ENCODE peak calls at places on chromosome 13, in eight cellular contexts. One of them, this sample, is unnamed. For H3K4me1, the result is how much of the 10 kb centered on the place peaks cover.

GRCh38 chr13:107185889-107186288 is 618.0 kb upstream of the ARGLU1 start:
- DNase-seq in prostate gland: no peak
- DNase-seq in uterus: no peak
- DNase-seq in IMR-90: peak
- DNase-seq in suprapubic skin: no peak
- DNase-seq in heart left ventricle: no peak
- DNase-seq in A549: no peak
- DNase-seq in upper lobe of left lung: no peak
- DNase-seq in this sample: no peak

GRCh38 chr13:36750046-36750445 is 69.0 kb upstream of the RFXAP start:
- DNase-seq in suprapubic skin: no peak
- DNase-seq in upper lobe of left lung: no peak
- DNase-seq in heart left ventricle: no peak
- DNase-seq in prostate gland: no peak
- DNase-seq in A549: no peak
- DNase-seq in IMR-90: no peak
- DNase-seq in uterus: no peak
- DNase-seq in this sample: no peak

GRCh38 chr13:75417006-75417384 is 65.0 kb downstream of the TBC1D4 start:
- DNase-seq in A549: no peak
- DNase-seq in heart left ventricle: no peak
- DNase-seq in IMR-90: no peak
- DNase-seq in prostate gland: no peak
- DNase-seq in suprapubic skin: no peak
- DNase-seq in upper lobe of left lung: no peak
- DNase-seq in uterus: no peak
- DNase-seq in this sample: no peak

GRCh38 chr13:95533545-95534135 is 18.9 kb upstream of the CLDN10 start:
- DNase-seq in upper lobe of left lung: no peak
- DNase-seq in IMR-90: no peak
- DNase-seq in suprapubic skin: no peak
- DNase-seq in uterus: no peak
- DNase-seq in heart left ventricle: no peak
- DNase-seq in prostate gland: no peak
- DNase-seq in A549: no peak
- DNase-seq in this sample: no peak

GRCh38 chr13:33164331-33164730 is 121.2 kb downstream of the STARD13 start:
- DNase-seq in upper lobe of left lung: no peak
- DNase-seq in prostate gland: no peak
- DNase-seq in suprapubic skin: no peak
- DNase-seq in uterus: no peak
- DNase-seq in IMR-90: no peak
- DNase-seq in A549: no peak
- DNase-seq in heart left ventricle: no peak
- DNase-seq in this sample: no peak

GRCh38 chr13:104450006-104450405 is 1383.8 kb upstream of the SLC10A2 start:
- DNase-seq in heart left ventricle: no peak
- DNase-seq in prostate gland: no peak
- DNase-seq in A549: no peak
- DNase-seq in suprapubic skin: no peak
- DNase-seq in upper lobe of left lung: no peak
- DNase-seq in uterus: no peak
- DNase-seq in IMR-90: no peak
- DNase-seq in this sample: no peak

GRCh38 chr13:25727250-25727649 is 324.6 kb downstream of the SHISA2 start:
- DNase-seq in upper lobe of left lung: no peak
- DNase-seq in IMR-90: no peak
- DNase-seq in A549: no peak
- DNase-seq in heart left ventricle: no peak
- DNase-seq in prostate gland: peak
- DNase-seq in uterus: no peak
- DNase-seq in suprapubic skin: no peak
- DNase-seq in this sample: no peak

GRCh38 chr13:42807866-42808265 is 26.5 kb downstream of the FAM216B start:
- DNase-seq in uterus: no peak
- DNase-seq in heart left ventricle: no peak
- DNase-seq in A549: peak
- DNase-seq in suprapubic skin: no peak
- DNase-seq in upper lobe of left lung: no peak
- DNase-seq in prostate gland: no peak
- DNase-seq in IMR-90: peak
- DNase-seq in this sample: no peak

GRCh38 chr13:89740994-89741678 is 1606.4 kb upstream of the MIR17HG start:
- DNase-seq in suprapubic skin: peak
- DNase-seq in A549: no peak
- DNase-seq in upper lobe of left lung: peak
- DNase-seq in prostate gland: no peak
- DNase-seq in heart left ventricle: peak
- DNase-seq in IMR-90: no peak
- DNase-seq in uterus: no peak
- DNase-seq in this sample: no peak

GRCh38 chr13:26062853-26063444 is 11.1 kb upstream of the SHISA2 start:
- DNase-seq in uterus: no peak
- DNase-seq in IMR-90: peak
- DNase-seq in heart left ventricle: no peak
- DNase-seq in upper lobe of left lung: no peak
- DNase-seq in suprapubic skin: no peak
- DNase-seq in prostate gland: peak
- DNase-seq in A549: no peak
- DNase-seq in this sample: no peak

GRCh38 chr13:50326746-50327145 is 311.5 kb downstream of the KCNRG start:
- DNase-seq in A549: no peak
- DNase-seq in uterus: no peak
- DNase-seq in upper lobe of left lung: no peak
- DNase-seq in IMR-90: no peak
- DNase-seq in suprapubic skin: no peak
- DNase-seq in prostate gland: no peak
- DNase-seq in heart left ventricle: no peak
- DNase-seq in this sample: no peak

DNA sequence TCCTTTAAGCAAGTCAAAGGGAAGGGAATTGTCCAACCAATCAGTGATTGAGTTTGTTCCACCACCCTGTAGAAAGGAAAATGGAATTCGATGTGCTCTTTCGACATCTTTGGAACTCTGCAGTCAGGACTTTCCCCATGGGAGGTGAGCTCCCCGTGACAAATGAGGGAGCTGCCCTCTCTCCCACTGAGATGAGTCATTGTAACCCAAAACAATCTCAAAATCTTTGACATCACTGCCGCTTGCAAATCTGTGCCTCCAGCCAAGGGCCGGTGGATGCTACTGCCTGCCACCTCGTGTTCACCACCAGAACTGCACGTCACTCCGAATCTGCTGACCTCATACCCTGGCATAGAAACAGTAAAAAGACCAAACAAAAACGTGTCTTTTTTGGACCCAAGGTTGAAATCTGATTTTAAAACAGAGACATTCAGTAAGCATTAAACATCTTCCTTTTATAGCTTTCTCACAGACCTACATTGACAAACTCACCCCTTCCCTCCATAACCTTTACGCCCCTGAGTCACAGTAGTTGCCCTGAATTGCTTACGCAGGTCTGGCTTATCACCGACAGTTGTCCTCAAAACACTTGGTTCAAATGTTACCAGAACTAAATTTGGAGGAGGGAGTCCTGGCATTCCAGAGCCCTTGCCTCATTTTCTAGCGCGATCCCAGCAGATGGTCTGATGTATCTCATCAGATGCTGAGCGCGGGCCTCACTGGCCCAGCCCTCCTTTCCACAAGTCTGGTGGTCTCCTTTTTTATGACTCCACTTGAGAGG is 105.2 kb downstream of the COL4A2 start:
- DNase-seq in suprapubic skin: peak
- DNase-seq in IMR-90: peak
- DNase-seq in A549: peak
- DNase-seq in prostate gland: peak
- DNase-seq in heart left ventricle: peak
- DNase-seq in upper lobe of left lung: no peak
- DNase-seq in uterus: peak
- DNase-seq in this sample: no peak
- H3K4me1 ChIP-seq in suprapubic skin: under half
- H3K4me1 ChIP-seq in IMR-90: under half
- H3K4me1 ChIP-seq in A549: under half
- H3K4me1 ChIP-seq in prostate gland: under half
- H3K4me1 ChIP-seq in heart left ventricle: half or more
- H3K4me1 ChIP-seq in upper lobe of left lung: half or more
- H3K4me1 ChIP-seq in uterus: under half
- H3K4me1 ChIP-seq in this sample: under half

DNA sequence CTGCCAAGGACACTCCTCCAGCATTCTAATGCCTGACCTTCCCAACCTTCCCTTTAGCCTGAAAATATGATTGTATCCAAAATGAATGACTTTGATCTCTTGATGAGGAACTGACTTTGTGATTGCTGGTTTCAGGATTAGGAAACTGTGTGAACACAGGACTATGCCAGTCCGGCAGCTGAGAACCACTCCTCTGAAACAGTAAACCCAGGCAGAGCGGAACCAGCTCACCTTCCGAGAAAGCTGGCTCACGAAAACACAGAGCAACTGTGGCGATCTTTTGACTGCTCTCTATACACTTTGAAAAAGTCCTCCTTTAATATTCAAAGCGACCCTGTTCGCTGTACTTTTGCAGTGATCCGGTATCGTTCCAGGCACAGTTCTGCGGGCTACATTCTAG is 258.8 kb upstream of the IRS2 start:
- DNase-seq in IMR-90: no peak
- DNase-seq in A549: no peak
- DNase-seq in prostate gland: no peak
- DNase-seq in uterus: no peak
- DNase-seq in upper lobe of left lung: no peak
- DNase-seq in suprapubic skin: no peak
- DNase-seq in heart left ventricle: no peak
- DNase-seq in this sample: no peak
- H3K4me3 ChIP-seq in IMR-90: no peak
- H3K4me3 ChIP-seq in A549: no peak
- H3K4me3 ChIP-seq in prostate gland: no peak
- H3K4me3 ChIP-seq in uterus: no peak
- H3K4me3 ChIP-seq in upper lobe of left lung: no peak
- H3K4me3 ChIP-seq in suprapubic skin: no peak
- H3K4me3 ChIP-seq in heart left ventricle: no peak
- H3K4me3 ChIP-seq in this sample: no peak

DNA sequence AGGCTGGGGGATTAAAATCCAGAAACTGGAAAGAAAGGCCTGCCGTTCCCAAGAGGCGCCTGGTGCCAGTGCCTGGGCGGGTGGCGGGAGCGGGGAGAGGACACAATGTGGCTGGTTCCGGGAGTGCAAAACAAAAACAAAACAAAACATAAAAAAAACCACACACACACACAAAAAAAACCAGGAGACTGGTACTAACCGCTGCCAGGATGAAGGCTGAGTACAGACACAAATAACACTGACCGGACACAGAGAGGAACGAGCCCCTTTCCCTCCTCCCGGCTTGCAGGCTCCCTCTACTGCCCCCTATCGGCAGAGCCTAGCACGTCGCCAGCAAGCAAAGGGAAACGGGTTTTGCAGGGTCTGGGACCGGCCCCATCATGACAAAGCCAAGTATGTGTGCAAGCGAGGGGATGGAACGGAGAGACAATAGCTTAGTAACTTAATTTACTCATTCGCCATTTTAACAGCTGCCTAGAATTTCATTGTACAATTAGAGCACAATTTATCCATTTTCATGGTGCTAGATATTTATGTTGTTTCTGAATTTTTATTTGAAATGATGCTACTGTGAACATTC is 17.9 kb upstream of the ZDHHC20 start:
- DNase-seq in heart left ventricle: peak
- DNase-seq in upper lobe of left lung: peak
- DNase-seq in A549: peak
- DNase-seq in prostate gland: peak
- DNase-seq in IMR-90: peak
- DNase-seq in suprapubic skin: peak
- DNase-seq in uterus: peak
- DNase-seq in this sample: no peak
- TF ChIP-seq POLR2A in heart left ventricle: no peak
- TF ChIP-seq POLR2A in upper lobe of left lung: no peak
- TF ChIP-seq POLR2A in A549: no peak
- TF ChIP-seq POLR2A in prostate gland: no peak
- TF ChIP-seq POLR2A in IMR-90: no peak
- TF ChIP-seq POLR2A in suprapubic skin: no peak
- TF ChIP-seq POLR2A in uterus: peak
- TF ChIP-seq POLR2A in this sample: no peak

GRCh38 chr13:27960362-27961226 is 8.5 kb downstream of the CDX2 start:
- DNase-seq in IMR-90: no peak
- DNase-seq in uterus: no peak
- DNase-seq in suprapubic skin: no peak
- DNase-seq in A549: peak
- DNase-seq in upper lobe of left lung: peak
- DNase-seq in prostate gland: peak
- DNase-seq in heart left ventricle: no peak
- DNase-seq in this sample: no peak

GRCh38 chr13:27962982-27963381 is 6.1 kb downstream of the CDX2 start:
- DNase-seq in A549: no peak
- DNase-seq in prostate gland: no peak
- DNase-seq in uterus: no peak
- DNase-seq in upper lobe of left lung: no peak
- DNase-seq in IMR-90: no peak
- DNase-seq in heart left ventricle: no peak
- DNase-seq in suprapubic skin: no peak
- DNase-seq in this sample: no peak

GRCh38 chr13:27959976-27960361 is 9.1 kb downstream of the CDX2 start:
- DNase-seq in suprapubic skin: no peak
- DNase-seq in uterus: no peak
- DNase-seq in heart left ventricle: no peak
- DNase-seq in upper lobe of left lung: no peak
- DNase-seq in IMR-90: no peak
- DNase-seq in A549: no peak
- DNase-seq in prostate gland: no peak
- DNase-seq in this sample: no peak

GRCh38 chr13:27962128-27962841 is 6.8 kb downstream of the CDX2 start:
- DNase-seq in prostate gland: no peak
- DNase-seq in suprapubic skin: no peak
- DNase-seq in heart left ventricle: no peak
- DNase-seq in upper lobe of left lung: no peak
- DNase-seq in uterus: no peak
- DNase-seq in IMR-90: no peak
- DNase-seq in A549: no peak
- DNase-seq in this sample: no peak

DNA sequence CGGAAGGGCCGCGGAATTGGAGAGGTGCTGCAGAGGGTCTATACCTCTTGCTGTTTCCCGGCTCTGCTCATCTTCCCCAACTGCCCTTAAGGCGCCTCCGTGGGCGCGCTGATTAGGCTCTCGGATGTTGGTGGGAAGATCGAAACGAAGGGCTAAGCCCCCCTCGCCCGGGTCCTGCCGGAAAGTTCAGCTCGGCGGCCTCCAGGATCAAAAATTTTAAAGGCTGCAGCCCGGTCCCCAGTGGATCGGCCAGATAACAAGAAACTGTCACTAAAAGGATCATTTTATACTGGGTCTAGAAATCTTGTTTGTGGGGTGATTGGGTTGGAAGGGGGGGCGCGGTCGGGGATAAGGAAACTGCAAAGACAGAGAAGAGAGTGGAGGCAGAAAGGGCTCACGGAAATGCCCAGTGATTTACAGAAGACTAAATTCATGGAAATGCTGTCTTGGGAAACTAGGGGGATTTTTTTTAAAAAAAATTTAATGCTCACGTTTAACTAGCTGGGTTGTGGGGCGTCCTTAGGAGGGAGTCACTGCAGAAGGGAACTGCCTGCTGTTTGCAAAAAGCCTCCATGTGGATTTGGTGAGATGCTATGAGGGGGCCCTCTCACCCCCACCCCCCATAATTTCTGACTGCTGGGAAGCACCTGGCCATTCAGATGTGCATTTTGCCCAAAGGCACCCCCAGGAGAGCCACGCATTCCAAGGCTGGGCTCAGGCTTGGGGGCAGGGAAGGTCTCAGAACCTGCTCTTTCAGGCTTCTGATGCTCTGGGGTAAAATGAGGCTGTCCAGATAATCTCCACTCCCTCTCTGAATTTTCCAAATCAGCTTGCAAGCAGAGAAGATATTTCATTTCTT is 7.7 kb downstream of the CDX2 start:
- DNase-seq in suprapubic skin: no peak
- DNase-seq in uterus: no peak
- DNase-seq in upper lobe of left lung: no peak
- DNase-seq in prostate gland: no peak
- DNase-seq in IMR-90: no peak
- DNase-seq in heart left ventricle: no peak
- DNase-seq in A549: no peak
- DNase-seq in this sample: no peak
- H3K4me1 ChIP-seq in suprapubic skin: under half
- H3K4me1 ChIP-seq in uterus: under half
- H3K4me1 ChIP-seq in upper lobe of left lung: under half
- H3K4me1 ChIP-seq in prostate gland: under half
- H3K4me1 ChIP-seq in IMR-90: under half
- H3K4me1 ChIP-seq in heart left ventricle: under half
- H3K4me1 ChIP-seq in A549: under half
- H3K4me1 ChIP-seq in this sample: under half

This sample was measured in esophagus squamous epithelium.